ENCODE peak calls at places on chromosomes 5 and 9, in nine cellular contexts. One of them, this sample, is unnamed.

GRCh38 chr5:141420855-141421488 is at the start of gene PCDHGA11:
- DNase-seq in SK-N-SH: no peak
- DNase-seq in GM23248: peak; percentile 88
- DNase-seq in HCT116: peak; percentile 4
- DNase-seq in GM23338: peak; percentile 90
- DNase-seq in hepatocyte: peak; percentile 52
- DNase-seq in PC-3: no peak
- DNase-seq in neural progenitor cell: peak; percentile 57
- DNase-seq in MM.1S: peak; percentile 66
- DNase-seq in this sample: peak; percentile 76

GRCh38 chr9:127567898-127568617 is 44.0 kb upstream of the STXBP1 start:
- DNase-seq in SK-N-SH: peak; percentile 68
- DNase-seq in GM23338: peak; percentile 72
- DNase-seq in MM.1S: no peak
- DNase-seq in hepatocyte: peak; percentile 65
- DNase-seq in GM23248: peak; percentile 72
- DNase-seq in PC-3: no peak
- DNase-seq in neural progenitor cell: peak; percentile 65
- DNase-seq in HCT116: no peak
- DNase-seq in this sample: no peak

GRCh38 chr5:59254055-59254687 is 639.4 kb downstream of the PDE4D start:
- DNase-seq in HCT116: no peak
- DNase-seq in GM23338: no peak
- DNase-seq in neural progenitor cell: no peak
- DNase-seq in MM.1S: no peak
- DNase-seq in PC-3: no peak
- DNase-seq in GM23248: no peak
- DNase-seq in SK-N-SH: no peak
- DNase-seq in hepatocyte: no peak
- DNase-seq in this sample: no peak

GRCh38 chr5:4212071-4212739 is 616.6 kb downstream of the IRX1 start:
- DNase-seq in MM.1S: no peak
- DNase-seq in GM23338: no peak
- DNase-seq in GM23248: no peak
- DNase-seq in hepatocyte: no peak
- DNase-seq in neural progenitor cell: no peak
- DNase-seq in HCT116: no peak
- DNase-seq in PC-3: no peak
- DNase-seq in SK-N-SH: no peak
- DNase-seq in this sample: no peak

GRCh38 chr9:137087409-137087925 is 682 bp downstream of the MAN1B1 start:
- DNase-seq in HCT116: no peak
- DNase-seq in PC-3: no peak
- DNase-seq in GM23248: peak; percentile 40
- DNase-seq in MM.1S: peak; percentile 21
- DNase-seq in GM23338: peak; percentile 43
- DNase-seq in hepatocyte: no peak
- DNase-seq in SK-N-SH: peak; percentile 67
- DNase-seq in neural progenitor cell: peak; percentile 26
- DNase-seq in this sample: peak; percentile 37

GRCh38 chr5:150446103-150446502 is 3.4 kb downstream of the RPS14 start:
- DNase-seq in HCT116: no peak
- DNase-seq in PC-3: no peak
- DNase-seq in MM.1S: no peak
- DNase-seq in neural progenitor cell: no peak
- DNase-seq in GM23248: no peak
- DNase-seq in SK-N-SH: no peak
- DNase-seq in hepatocyte: no peak
- DNase-seq in GM23338: no peak
- DNase-seq in this sample: no peak

GRCh38 chr5:133240425-133241091 is 188.7 kb downstream of the HSPA4 start:
- DNase-seq in neural progenitor cell: no peak
- DNase-seq in MM.1S: no peak
- DNase-seq in GM23338: no peak
- DNase-seq in hepatocyte: peak; percentile 84
- DNase-seq in HCT116: peak; percentile 90
- DNase-seq in PC-3: peak; percentile 91
- DNase-seq in SK-N-SH: peak; percentile 45
- DNase-seq in GM23248: peak; percentile 92
- DNase-seq in this sample: no peak

GRCh38 chr5:11504794-11505193 is 399.5 kb downstream of the CTNND2 start:
- DNase-seq in hepatocyte: peak; percentile 41
- DNase-seq in SK-N-SH: no peak
- DNase-seq in GM23338: no peak
- DNase-seq in PC-3: peak; percentile 48
- DNase-seq in HCT116: no peak
- DNase-seq in MM.1S: no peak
- DNase-seq in GM23248: peak; percentile 32
- DNase-seq in neural progenitor cell: peak; percentile 36
- DNase-seq in this sample: no peak

GRCh38 chr9:96027271-96028131 is 152.0 kb downstream of the ERCC6L2 start:
- DNase-seq in hepatocyte: peak; percentile 41
- DNase-seq in GM23338: peak; percentile 65
- DNase-seq in neural progenitor cell: peak; percentile 56
- DNase-seq in HCT116: no peak
- DNase-seq in SK-N-SH: peak; percentile 41
- DNase-seq in MM.1S: no peak
- DNase-seq in PC-3: no peak
- DNase-seq in GM23248: peak; percentile 7
- DNase-seq in this sample: no peak

GRCh38 chr9:131754846-131755245 is 15.0 kb upstream of the RAPGEF1 start:
- DNase-seq in HCT116: no peak
- DNase-seq in SK-N-SH: no peak
- DNase-seq in MM.1S: no peak
- DNase-seq in neural progenitor cell: no peak
- DNase-seq in PC-3: no peak
- DNase-seq in GM23248: no peak
- DNase-seq in GM23338: peak; percentile 75
- DNase-seq in hepatocyte: no peak
- DNase-seq in this sample: no peak

GRCh38 chr9:135474915-135475314 is 4.7 kb upstream of the PPP1R26 start:
- DNase-seq in hepatocyte: peak; percentile 57
- DNase-seq in HCT116: peak; percentile 19
- DNase-seq in PC-3: no peak
- DNase-seq in MM.1S: peak; percentile 35
- DNase-seq in GM23248: peak; percentile 13
- DNase-seq in neural progenitor cell: peak; percentile 77
- DNase-seq in SK-N-SH: peak; percentile 83
- DNase-seq in GM23338: peak; percentile 83
- DNase-seq in this sample: peak; percentile 25

GRCh38 chr5:33999986-34000385 is 7.9 kb downstream of the AMACR start:
- DNase-seq in SK-N-SH: no peak
- DNase-seq in neural progenitor cell: no peak
- DNase-seq in MM.1S: no peak
- DNase-seq in HCT116: no peak
- DNase-seq in GM23248: no peak
- DNase-seq in GM23338: no peak
- DNase-seq in PC-3: no peak
- DNase-seq in hepatocyte: no peak
- DNase-seq in this sample: no peak

GRCh38 chr5:105034335-105034734 is 1471.7 kb upstream of the NUDT12 start:
- DNase-seq in SK-N-SH: no peak
- DNase-seq in GM23338: no peak
- DNase-seq in neural progenitor cell: no peak
- DNase-seq in GM23248: no peak
- DNase-seq in MM.1S: no peak
- DNase-seq in PC-3: no peak
- DNase-seq in HCT116: no peak
- DNase-seq in hepatocyte: no peak
- DNase-seq in this sample: no peak

GRCh38 chr5:129906177-129906887 is 2.1 kb downstream of the CHSY3 start:
- DNase-seq in HCT116: no peak
- DNase-seq in PC-3: no peak
- DNase-seq in neural progenitor cell: peak; percentile 42
- DNase-seq in MM.1S: no peak
- DNase-seq in hepatocyte: peak; percentile 54
- DNase-seq in GM23248: peak; percentile 45
- DNase-seq in SK-N-SH: peak; percentile 11
- DNase-seq in GM23338: peak; percentile 42
- DNase-seq in this sample: no peak

GRCh38 chr9:105842023-105842644 is 147.8 kb downstream of the TMEM38B start:
- DNase-seq in hepatocyte: peak; percentile 61
- DNase-seq in MM.1S: peak; percentile 60
- DNase-seq in HCT116: peak; percentile 18
- DNase-seq in GM23338: peak; percentile 69
- DNase-seq in SK-N-SH: peak; percentile 48
- DNase-seq in GM23248: peak; percentile 54
- DNase-seq in PC-3: peak; percentile 73
- DNase-seq in neural progenitor cell: peak; percentile 48
- DNase-seq in this sample: peak; percentile 45

GRCh38 chr9:126513159-126514036 is 100.3 kb upstream of the LMX1B start:
- DNase-seq in HCT116: no peak
- DNase-seq in GM23248: no peak
- DNase-seq in hepatocyte: no peak
- DNase-seq in GM23338: no peak
- DNase-seq in SK-N-SH: no peak
- DNase-seq in neural progenitor cell: no peak
- DNase-seq in PC-3: peak; percentile 7
- DNase-seq in MM.1S: no peak
- DNase-seq in this sample: no peak
- TF ChIP-seq EZH2phosphoT487 in HCT116: no peak
- TF ChIP-seq EZH2phosphoT487 in GM23248: no peak
- TF ChIP-seq EZH2phosphoT487 in hepatocyte: no peak
- TF ChIP-seq EZH2phosphoT487 in GM23338: no peak
- TF ChIP-seq EZH2phosphoT487 in SK-N-SH: no peak
- TF ChIP-seq EZH2phosphoT487 in neural progenitor cell: no peak
- TF ChIP-seq EZH2phosphoT487 in PC-3: no peak
- TF ChIP-seq EZH2phosphoT487 in MM.1S: no peak
- TF ChIP-seq EZH2phosphoT487 in this sample: no peak

DNA sequence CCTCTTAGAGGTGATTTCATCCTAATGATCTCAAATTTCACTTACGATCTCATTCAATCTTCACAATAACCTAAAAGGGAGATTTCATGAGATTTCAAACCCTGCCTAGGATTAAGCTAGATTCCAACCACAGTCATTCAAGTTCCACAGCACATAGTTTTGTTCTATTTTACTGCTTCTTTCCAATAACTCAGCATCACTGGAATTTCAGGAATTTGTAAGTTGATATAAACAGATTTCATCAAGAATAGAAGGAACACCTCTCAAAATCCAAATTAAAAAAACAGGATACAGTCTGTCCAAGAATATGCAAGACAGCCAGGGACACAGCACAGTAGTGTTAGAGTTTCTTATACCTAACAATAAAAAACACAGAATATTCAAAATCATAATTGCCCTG is 478.3 kb upstream of the C9orf72 start:
- DNase-seq in hepatocyte: no peak
- DNase-seq in MM.1S: no peak
- DNase-seq in GM23338: no peak
- DNase-seq in SK-N-SH: no peak
- DNase-seq in PC-3: no peak
- DNase-seq in HCT116: no peak
- DNase-seq in neural progenitor cell: no peak
- DNase-seq in GM23248: peak; percentile 38
- DNase-seq in this sample: no peak
- TF ChIP-seq EZH2phosphoT487 in hepatocyte: no peak
- TF ChIP-seq EZH2phosphoT487 in MM.1S: no peak
- TF ChIP-seq EZH2phosphoT487 in GM23338: no peak
- TF ChIP-seq EZH2phosphoT487 in SK-N-SH: no peak
- TF ChIP-seq EZH2phosphoT487 in PC-3: no peak
- TF ChIP-seq EZH2phosphoT487 in HCT116: no peak
- TF ChIP-seq EZH2phosphoT487 in neural progenitor cell: no peak
- TF ChIP-seq EZH2phosphoT487 in GM23248: no peak
- TF ChIP-seq EZH2phosphoT487 in this sample: no peak

GRCh38 chr5:136518814-136519213 is 153.5 kb upstream of the TRPC7 start:
- DNase-seq in PC-3: peak; percentile 46
- DNase-seq in hepatocyte: no peak
- DNase-seq in HCT116: no peak
- DNase-seq in GM23338: no peak
- DNase-seq in GM23248: peak; percentile 4
- DNase-seq in neural progenitor cell: no peak
- DNase-seq in MM.1S: no peak
- DNase-seq in SK-N-SH: no peak
- DNase-seq in this sample: no peak
- TF ChIP-seq EZH2phosphoT487 in PC-3: no peak
- TF ChIP-seq EZH2phosphoT487 in hepatocyte: no peak
- TF ChIP-seq EZH2phosphoT487 in HCT116: no peak
- TF ChIP-seq EZH2phosphoT487 in GM23338: no peak
- TF ChIP-seq EZH2phosphoT487 in GM23248: no peak
- TF ChIP-seq EZH2phosphoT487 in neural progenitor cell: no peak
- TF ChIP-seq EZH2phosphoT487 in MM.1S: no peak
- TF ChIP-seq EZH2phosphoT487 in SK-N-SH: no peak
- TF ChIP-seq EZH2phosphoT487 in this sample: no peak

DNA sequence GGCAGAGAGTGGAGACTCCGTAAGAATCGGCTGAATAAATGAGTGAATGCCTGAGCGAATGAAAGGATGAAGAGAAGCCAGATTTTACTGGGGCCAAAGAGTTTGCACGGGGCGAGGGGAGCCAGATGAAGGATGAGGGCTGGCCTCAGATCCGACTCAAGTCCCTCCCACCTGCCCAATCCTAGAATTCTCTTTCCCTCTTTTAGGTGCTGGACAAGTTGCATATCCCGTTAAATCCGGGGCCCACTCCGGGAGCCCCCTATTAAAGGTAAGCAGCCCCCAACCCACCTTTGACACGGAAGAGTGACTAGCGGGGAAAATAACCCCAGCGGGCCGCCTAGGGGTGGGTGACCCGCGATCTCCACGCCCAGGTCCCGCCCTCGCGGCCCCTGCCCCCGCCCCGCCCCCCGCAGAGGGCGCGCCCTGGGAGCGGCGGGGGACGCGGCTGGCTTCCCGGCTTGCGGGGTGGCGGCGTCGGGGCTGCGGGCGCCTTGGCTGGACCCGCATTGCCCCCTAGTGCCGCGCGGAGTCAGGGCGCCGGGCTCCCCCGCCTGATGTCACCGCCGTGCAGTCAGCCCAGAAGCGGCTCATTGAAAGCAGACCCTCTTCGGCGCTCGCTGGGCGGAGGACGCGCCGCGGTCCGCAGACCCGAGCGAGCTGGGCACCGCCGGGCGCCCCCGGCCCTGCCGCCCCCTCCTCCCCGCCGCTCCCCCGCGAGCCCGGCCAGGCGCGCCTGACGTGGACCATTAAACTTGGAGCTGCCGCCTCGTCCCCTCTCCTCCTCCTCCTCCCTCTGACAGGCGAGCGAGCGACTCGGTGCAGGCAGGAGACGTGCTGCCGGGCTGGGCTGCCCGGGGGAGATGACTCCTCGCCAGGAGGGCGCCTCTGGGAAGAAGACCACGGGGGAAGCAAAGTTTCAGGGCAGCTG is at the start of gene ADRA1B:
- DNase-seq in HCT116: no peak
- DNase-seq in PC-3: peak; percentile 68
- DNase-seq in neural progenitor cell: peak; percentile 92
- DNase-seq in hepatocyte: peak; percentile 88
- DNase-seq in GM23338: peak; percentile 86
- DNase-seq in SK-N-SH: peak; percentile 94
- DNase-seq in MM.1S: peak; percentile 61
- DNase-seq in GM23248: peak; percentile 89
- DNase-seq in this sample: no peak
- TF ChIP-seq EZH2phosphoT487 in HCT116: no peak
- TF ChIP-seq EZH2phosphoT487 in PC-3: no peak
- TF ChIP-seq EZH2phosphoT487 in neural progenitor cell: no peak
- TF ChIP-seq EZH2phosphoT487 in hepatocyte: no peak
- TF ChIP-seq EZH2phosphoT487 in GM23338: no peak
- TF ChIP-seq EZH2phosphoT487 in SK-N-SH: no peak
- TF ChIP-seq EZH2phosphoT487 in MM.1S: no peak
- TF ChIP-seq EZH2phosphoT487 in GM23248: no peak
- TF ChIP-seq EZH2phosphoT487 in this sample: no peak